ENCODE peak calls at places on chromosome 16, in five cellular contexts. N is activated CD8-positive, alpha-beta T cell treated with anti-CD3 and anti-CD28 coated beads for 36 hours; Q is stimulated activated CD8-positive, alpha-beta memory T cell treated with anti-CD3 and anti-CD28 coated beads, Interleukin-15, amount 100 ng/mL, for 4 hours; I is Daoy; P is GM04503. V is an unnamed sample.

GRCh38 chr16:89393731-89394406 is 96.5 kb downstream of the ANKRD11 start:
- DNase-seq in N (no peak), Q (no peak), I (no peak), P (no peak), V (no peak)

GRCh38 chr16:4307215-4308037 is 8.4 kb upstream of the GLIS2 start:
- DNase-seq in N (peak), Q (peak), I (peak), P (peak), V (peak)

GRCh38 chr16:13935408-13935807 is 15.5 kb downstream of the ERCC4 start:
- DNase-seq in N (peak), Q (no peak), I (no peak), P (no peak), V (no peak)

GRCh38 chr16:81946206-81946605 is 65.1 kb downstream of the SDR42E1 start:
- DNase-seq in N (no peak), Q (no peak), I (peak), P (peak), V (peak)

GRCh38 chr16:65061935-65062334 is 59.9 kb downstream of the CDH11 start:
- DNase-seq in N (no peak), Q (no peak), I (no peak), P (no peak), V (no peak)

GRCh38 chr16:11090947-11091785 is 146.8 kb downstream of the CLEC16A start:
- DNase-seq in N (peak), Q (no peak), I (no peak), P (no peak), V (no peak)

GRCh38 chr16:57379579-57379978 is 7.3 kb downstream of the CX3CL1 start:
- DNase-seq in N (no peak), Q (no peak), I (no peak), P (no peak), V (no peak)

GRCh38 chr16:83015871-83016270 is 389.1 kb downstream of the CDH13 start:
- DNase-seq in N (no peak), Q (no peak), I (no peak), P (no peak), V (no peak)

GRCh38 chr16:70159355-70160348 is 13.9 kb upstream of the CLEC18C start:
- DNase-seq in N (no peak), Q (no peak), I (no peak), P (no peak), V (peak)

GRCh38 chr16:58177347-58177710 is 20.6 kb downstream of the CSNK2A2 start:
- DNase-seq in N (peak), Q (no peak), I (no peak), P (no peak), V (no peak)

GRCh38 chr16:1790611-1791255 is 2.8 kb downstream of the IGFALS start:
- DNase-seq in N (no peak), Q (no peak), I (no peak), P (no peak), V (no peak)

GRCh38 chr16:69903851-69904250 is 47.3 kb upstream of the CLEC18A start:
- DNase-seq in N (no peak), Q (no peak), I (no peak), P (no peak), V (no peak)

GRCh38 chr16:88437367-88437964 is 15.6 kb upstream of the ZFPM1 start:
- DNase-seq in N (peak), Q (no peak), I (peak), P (no peak), V (no peak)

GRCh38 chr16:85545227-85545818 is 67.8 kb upstream of the GSE1 start:
- DNase-seq in N (no peak), Q (no peak), I (no peak), P (no peak), V (no peak)

GRCh38 chr16:49557070-49557446 is 183.5 kb downstream of the C16orf78 start:
- DNase-seq in N (no peak), Q (no peak), I (no peak), P (no peak), V (no peak)

GRCh38 chr16:77579283-77579985 is 142.9 kb upstream of the NUDT7 start:
- DNase-seq in N (no peak), Q (no peak), I (no peak), P (no peak), V (no peak)

GRCh38 chr16:77191259-77191969 is 424 bp downstream of the MON1B start:
- DNase-seq in N (peak), Q (no peak), I (peak), P (no peak), V (no peak)

GRCh38 chr16:49474741-49475140 is 101.1 kb downstream of the C16orf78 start:
- DNase-seq in N (no peak), Q (no peak), I (no peak), P (no peak), V (no peak)

GRCh38 chr16:10228779-10229178 is 46.6 kb upstream of the GRIN2A start:
- DNase-seq in N (no peak), Q (no peak), I (no peak), P (no peak), V (no peak)

GRCh38 chr16:77922355-77922754 is 100.0 kb upstream of the CLEC3A start:
- DNase-seq in N (no peak), Q (no peak), I (no peak), P (no peak), V (no peak)

GRCh38 chr16:24568392-24568791 is 29.0 kb downstream of the RBBP6 start:
- DNase-seq in N (no peak), Q (no peak), I (no peak), P (no peak), V (peak)

GRCh38 chr16:78307824-78308528 is 208.5 kb downstream of the WWOX start:
- DNase-seq in N (no peak), Q (no peak), I (no peak), P (no peak), V (no peak)

GRCh38 chr16:86528061-86528929 is 18.0 kb downstream of the FOXF1 start:
- DNase-seq in N (no peak), Q (no peak), I (no peak), P (no peak), V (no peak)

GRCh38 chr16:84913315-84913714 is 93.5 kb downstream of the CRISPLD2 start:
- DNase-seq in N (no peak), Q (no peak), I (no peak), P (no peak), V (no peak)

GRCh38 chr16:66275795-66276428 is 90.6 kb upstream of the CDH5 start:
- DNase-seq in N (peak), Q (no peak), I (peak), P (no peak), V (peak)

GRCh38 chr16:58222532-58223316 is 24.8 kb upstream of the CSNK2A2 start:
- DNase-seq in N (no peak), Q (no peak), I (peak), P (no peak), V (peak)

GRCh38 chr16:50265716-50266336 is 525 bp upstream of the ADCY7 start:
- DNase-seq in N (no peak), Q (no peak), I (no peak), P (no peak), V (no peak)

GRCh38 chr16:28181557-28181914 is 30.2 kb downstream of the XPO6 start:
- DNase-seq in N (no peak), Q (no peak), I (peak), P (peak), V (peak)

V was measured in HT1080.